ENCODE peak calls at places on chromosomes 7 and 10, in six cellular contexts. N, X, C, U, M and E are unnamed samples.
A peak's percentile ranks its signal among the peaks of the same experiment; 100 is the strongest.

GRCh38 chr7:98643232-98643985 is 26.3 kb downstream of the NPTX2 start:
- DNase-seq in N (no peak), X (no peak), C (no peak), U (no peak), M (no peak), E (no peak)

GRCh38 chr10:103548006-103548405 is 54.5 kb downstream of the NEURL1 start:
- DNase-seq in N (no peak), X (no peak), C (no peak), U (no peak), M (no peak), E (no peak)

GRCh38 chr7:80393786-80394185 is 118.1 kb downstream of the GNAT3 start:
- DNase-seq in N (no peak), X (peak; percentile 61), C (no peak), U (no peak), M (no peak), E (no peak)

GRCh38 chr10:26172126-26172525 is 44.4 kb upstream of the GAD2 start:
- DNase-seq in N (no peak), X (no peak), C (no peak), U (no peak), M (no peak), E (no peak)

GRCh38 chr7:53658956-53659355 is 623.5 kb downstream of the POM121L12 start:
- DNase-seq in N (no peak), X (no peak), C (no peak), U (no peak), M (no peak), E (no peak)

GRCh38 chr10:77784856-77785255 is 141.7 kb downstream of the DLG5 start:
- DNase-seq in N (no peak), X (no peak), C (no peak), U (no peak), M (no peak), E (no peak)

GRCh38 chr10:104580774-104581675 is 60.1 kb upstream of the SORCS3 start:
- DNase-seq in N (peak; percentile 79), X (peak; percentile 43), C (peak; percentile 70), U (peak; percentile 67), M (peak; percentile 65), E (peak; percentile 75)

GRCh38 chr10:44759122-44759521 is 152.0 kb upstream of the TMEM72 start:
- DNase-seq in N (no peak), X (no peak), C (no peak), U (no peak), M (no peak), E (no peak)

GRCh38 chr10:29525762-29526161 is 109.0 kb downstream of the SVIL start:
- DNase-seq in N (no peak), X (no peak), C (no peak), U (no peak), M (no peak), E (no peak)

GRCh38 chr10:17290226-17290625 is 62.2 kb downstream of the VIM start:
- DNase-seq in N (no peak), X (no peak), C (no peak), U (no peak), M (peak; percentile 21), E (no peak)

GRCh38 chr7:142391191-142391992 is 133.5 kb upstream of the PRSS58 start:
- DNase-seq in N (no peak), X (no peak), C (no peak), U (no peak), M (peak; percentile 49), E (no peak)

GRCh38 chr7:1083729-1084657 is 3.9 kb upstream of the GPER1 start:
- DNase-seq in N (peak; percentile 93), X (no peak), C (no peak), U (no peak), M (no peak), E (no peak)

GRCh38 chr10:108378779-108379178 is 1214.3 kb upstream of the SORCS1 start:
- DNase-seq in N (no peak), X (no peak), C (no peak), U (no peak), M (no peak), E (no peak)

GRCh38 chr10:58152698-58153263 is 114.9 kb downstream of the IPMK start:
- DNase-seq in N (peak; percentile 36), X (peak; percentile 51), C (no peak), U (no peak), M (peak; percentile 39), E (no peak)

GRCh38 chr7:98341106-98341505 is 59.6 kb downstream of the BRI3 start:
- DNase-seq in N (no peak), X (no peak), C (no peak), U (no peak), M (no peak), E (no peak)

GRCh38 chr7:98641646-98642489 is 24.8 kb downstream of the NPTX2 start:
- DNase-seq in N (no peak), X (peak; percentile 21), C (no peak), U (no peak), M (no peak), E (no peak)

GRCh38 chr7:157136372-157136771 is 2.4 kb upstream of the UBE3C start:
- DNase-seq in N (no peak), X (peak; percentile 49), C (no peak), U (peak; percentile 49), M (no peak), E (no peak)

GRCh38 chr7:157138101-157138423 is 664 bp upstream of the UBE3C start:
- DNase-seq in N (no peak), X (no peak), C (no peak), U (no peak), M (no peak), E (no peak)

GRCh38 chr7:157139142-157140117 is 704 bp downstream of the UBE3C start:
- DNase-seq in N (peak; percentile 67), X (no peak), C (peak; percentile 78), U (peak; percentile 33), M (no peak), E (peak; percentile 76)

GRCh38 chr7:157140118-157140905 is 1.6 kb downstream of the UBE3C start:
- DNase-seq in N (no peak), X (no peak), C (no peak), U (no peak), M (no peak), E (no peak)

GRCh38 chr7:157138424-157139141 is at the start of gene UBE3C:
- DNase-seq in N (peak; percentile 91), X (peak; percentile 74), C (peak; percentile 92), U (peak; percentile 95), M (peak; percentile 96), E (peak; percentile 93)
- TF ChIP-seq EP300 in N (no peak), X (no peak), C (no peak), U (no peak), M (no peak), E (no peak)

GRCh38 chr10:53580465-53580864 is 807.9 kb upstream of the MBL2 start:
- DNase-seq in N (no peak), X (no peak), C (no peak), U (no peak), M (no peak), E (no peak)

GRCh38 chr10:53574024-53574423 is 801.4 kb upstream of the MBL2 start:
- DNase-seq in N (no peak), X (no peak), C (no peak), U (no peak), M (no peak), E (no peak)

GRCh38 chr10:53579773-53580172 is 807.2 kb upstream of the MBL2 start:
- DNase-seq in N (no peak), X (no peak), C (no peak), U (no peak), M (no peak), E (no peak)
- TF ChIP-seq POLR2A in N (no peak), X (no peak), C (no peak), U (no peak), M (no peak), E (no peak)

DNA sequence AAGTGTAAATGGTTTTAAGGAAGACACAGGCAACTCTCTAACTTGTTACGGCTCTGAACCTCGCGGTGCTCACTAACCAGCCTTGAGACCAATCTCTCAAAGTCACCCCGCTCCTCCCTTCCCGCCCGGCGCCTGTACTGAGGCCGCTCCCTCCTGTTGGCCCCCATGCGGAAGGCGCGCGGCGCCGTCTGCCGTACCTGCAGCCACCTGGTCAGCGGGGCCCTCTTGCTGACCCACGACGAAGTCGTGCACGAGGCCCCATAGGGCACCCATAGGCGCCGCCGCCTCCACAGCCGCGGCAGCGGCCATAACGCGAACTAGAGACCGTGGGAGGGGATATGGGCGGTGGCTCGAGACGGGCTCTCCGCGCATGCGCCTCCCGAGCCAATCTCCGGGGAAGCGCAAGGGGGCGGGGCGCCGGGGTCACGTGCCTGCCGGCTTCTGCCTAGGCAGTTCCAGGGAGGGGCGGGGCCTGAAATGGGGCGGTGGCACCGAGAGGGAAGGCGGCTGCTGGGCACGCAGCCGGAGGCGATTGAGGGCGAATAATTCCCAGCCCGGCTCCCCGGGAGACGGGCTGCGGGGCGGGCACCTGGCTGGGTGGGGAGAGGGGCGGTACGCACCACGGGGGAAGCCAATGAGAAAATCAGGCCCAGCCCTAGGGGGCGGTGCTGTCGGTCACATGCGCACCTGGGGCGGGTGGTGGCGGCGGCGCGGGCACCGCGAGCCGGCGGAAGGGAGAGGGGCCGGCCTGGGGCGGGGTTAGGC is at the start of gene MMS19:
- DNase-seq in N (peak; percentile 100), X (peak; percentile 93), C (peak; percentile 100), U (peak; percentile 98), M (peak; percentile 95), E (peak; percentile 100)
- TF ChIP-seq EP300 in N (no peak), X (no peak), C (no peak), U (no peak), M (no peak), E (no peak)

GRCh38 chr7:99786726-99787300 is 2.8 kb upstream of the CYP3A4 start:
- DNase-seq in N (no peak), X (no peak), C (no peak), U (no peak), M (no peak), E (no peak)

GRCh38 chr7:99779949-99780348 is 4.0 kb downstream of the CYP3A4 start:
- DNase-seq in N (no peak), X (no peak), C (no peak), U (no peak), M (no peak), E (no peak)

GRCh38 chr7:99782012-99782953 is 1.7 kb downstream of the CYP3A4 start:
- DNase-seq in N (no peak), X (peak; percentile 19), C (no peak), U (no peak), M (no peak), E (no peak)

GRCh38 chr7:99780588-99780987 is 3.4 kb downstream of the CYP3A4 start:
- DNase-seq in N (no peak), X (no peak), C (no peak), U (no peak), M (no peak), E (no peak)

DNA sequence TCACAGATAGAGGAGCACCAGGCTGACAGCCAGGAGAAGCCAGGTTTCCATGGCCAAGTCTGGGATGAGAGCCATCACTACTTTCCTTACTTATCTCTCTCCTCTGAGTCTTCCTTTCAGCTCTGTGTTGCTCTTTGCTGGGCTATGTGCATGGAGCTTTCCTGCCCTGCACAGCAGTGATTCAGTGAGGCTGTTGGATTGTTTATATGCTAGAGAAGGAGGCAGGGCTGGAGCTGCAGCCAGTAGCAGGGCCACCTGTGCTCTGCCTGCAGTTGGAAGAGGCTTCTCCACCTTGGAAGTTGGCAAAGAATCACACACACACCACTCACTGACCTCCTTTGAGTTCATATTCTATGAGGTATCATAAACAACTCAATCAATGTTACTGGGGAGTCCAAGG is at the start of gene CYP3A4:
- DNase-seq in N (no peak), X (no peak), C (no peak), U (no peak), M (no peak), E (no peak)
- TF ChIP-seq POLR2A in N (no peak), X (no peak), C (no peak), U (no peak), M (no peak), E (no peak)